ENCODE peak calls at places on chromosomes 13 and 19, in six cellular contexts. P, Y, R, A, L and Z are unnamed samples.
A peak's percentile ranks its signal among the peaks of the same experiment; 100 is the strongest.

GRCh38 chr19:45767410-45767880 is 1.6 kb downstream of the SIX5 start:
- DNase-seq in L (peak; percentile 82), Y (peak; percentile 85), A (peak; percentile 93), R (peak; percentile 84), P (no peak), Z (peak; percentile 82)

GRCh38 chr13:78137404-78138142 is 218.9 kb upstream of the EDNRB start:
- DNase-seq in L (peak; percentile 70), Y (peak; percentile 80), A (peak; percentile 74), R (no peak), P (no peak), Z (no peak)

GRCh38 chr19:55301459-55302331 is 17.9 kb downstream of the BRSK1 start:
- DNase-seq in A (peak; percentile 80), Y (peak; percentile 75), R (peak; percentile 86), P (peak; percentile 86), L (peak; percentile 56), Z (peak; percentile 92)

GRCh38 chr13:30108913-30109237 is 198.5 kb downstream of the KATNAL1 start:
- DNase-seq in A (no peak), P (no peak), R (no peak), L (no peak), Y (no peak), Z (no peak)

GRCh38 chr13:75607447-75607846 is 28.7 kb upstream of the LMO7 start:
- DNase-seq in P (no peak), A (no peak), R (no peak), Y (no peak), L (no peak), Z (no peak)

GRCh38 chr19:10654610-10655456 is 687 bp downstream of the ILF3 start:
- DNase-seq in Y (peak; percentile 23), A (peak; percentile 47), R (peak; percentile 51), P (peak; percentile 72), L (peak; percentile 24), Z (peak; percentile 85)

GRCh38 chr19:34365463-34366401 is 736 bp downstream of the GPI start:
- DNase-seq in R (peak; percentile 48), P (no peak), Y (peak; percentile 37), L (peak; percentile 32), A (peak; percentile 39), Z (no peak)

GRCh38 chr13:62038214-62038613 is 622.6 kb upstream of the PCDH20 start:
- DNase-seq in L (no peak), Y (no peak), R (no peak), P (no peak), A (no peak), Z (no peak)

GRCh38 chr19:58429745-58430144 is 10.2 kb downstream of the ZNF132 start:
- DNase-seq in R (no peak), A (no peak), Y (no peak), L (no peak), P (no peak), Z (no peak)

GRCh38 chr13:75151081-75151643 is 330.8 kb downstream of the TBC1D4 start:
- DNase-seq in R (no peak), A (peak; percentile 55), L (peak; percentile 23), Y (peak; percentile 59), P (no peak), Z (no peak)

GRCh38 chr19:1265611-1266115 is 3.5 kb upstream of the CIRBP start:
- DNase-seq in R (peak; percentile 63), Y (peak; percentile 76), L (peak; percentile 94), P (no peak), A (peak; percentile 64), Z (no peak)

GRCh38 chr19:2602391-2603181 is 99.9 kb downstream of the GNG7 start:
- DNase-seq in L (peak; percentile 100), P (no peak), Y (peak; percentile 98), R (peak; percentile 78), A (peak; percentile 97), Z (no peak)

GRCh38 chr13:61107989-61108388 is 307.7 kb downstream of the PCDH20 start:
- DNase-seq in L (no peak), A (no peak), P (no peak), Y (no peak), R (no peak), Z (no peak)

GRCh38 chr19:55099557-55100506 is 17.6 kb downstream of the PPP1R12C start:
- DNase-seq in A (no peak), P (no peak), L (no peak), Y (no peak), R (peak; percentile 66), Z (no peak)

GRCh38 chr19:12946092-12946845 is 607 bp downstream of the RAD23A start:
- DNase-seq in Y (peak; percentile 74), R (peak; percentile 69), P (peak; percentile 58), L (peak; percentile 80), A (peak; percentile 87), Z (peak; percentile 84)

GRCh38 chr19:43847884-43848283 is 20.8 kb downstream of the ZNF283 start:
- DNase-seq in R (no peak), A (no peak), P (no peak), L (no peak), Y (no peak), Z (no peak)

GRCh38 chr19:3963458-3964255 is 7.2 kb downstream of the DAPK3 start:
- DNase-seq in P (no peak), Y (no peak), L (no peak), A (no peak), R (no peak), Z (no peak)

GRCh38 chr19:56080669-56081401 is 40.3 kb downstream of the ZNF787 start:
- DNase-seq in R (peak; percentile 83), P (peak; percentile 67), L (peak; percentile 82), Y (peak; percentile 81), A (peak; percentile 87), Z (no peak)

GRCh38 chr13:113468461-113469147 is 15.3 kb upstream of the ADPRHL1 start:
- DNase-seq in R (no peak), L (no peak), Y (no peak), P (no peak), A (no peak), Z (no peak)

GRCh38 chr19:1474011-1474764 is 4.8 kb downstream of the C19orf25 start:
- DNase-seq in P (no peak), Y (peak; percentile 42), R (no peak), A (no peak), L (no peak), Z (no peak)

GRCh38 chr13:104163866-104164630 is 1097.8 kb upstream of the SLC10A2 start:
- DNase-seq in L (no peak), P (no peak), A (no peak), Y (no peak), R (no peak), Z (no peak)

GRCh38 chr19:35755550-35756371 is 1.1 kb downstream of the HSPB6 start:
- DNase-seq in L (peak; percentile 76), P (no peak), Y (peak; percentile 85), A (peak; percentile 92), R (peak; percentile 88), Z (no peak)

GRCh38 chr19:55152017-55152416 is 3.0 kb upstream of the TNNT1 start:
- DNase-seq in P (no peak), Y (no peak), L (no peak), R (no peak), A (no peak), Z (no peak)

GRCh38 chr19:45451181-45451849 is 16.5 kb upstream of the FOSB start:
- DNase-seq in A (peak; percentile 72), R (no peak), L (peak; percentile 88), Y (peak; percentile 58), P (no peak), Z (no peak)

GRCh38 chr13:94702181-94703041 is 9.9 kb downstream of the SOX21 start:
- DNase-seq in R (no peak), A (no peak), P (no peak), Y (no peak), L (no peak), Z (no peak)

GRCh38 chr13:29131159-29131558 is 311.0 kb downstream of the MTUS2 start:
- DNase-seq in A (no peak), Y (no peak), L (no peak), R (no peak), P (no peak), Z (no peak)

GRCh38 chr13:113972451-113973217 is 1.2 kb downstream of the C13orf46 start:
- DNase-seq in A (no peak), L (no peak), P (no peak), R (no peak), Y (no peak), Z (no peak)

GRCh38 chr19:35297515-35297848 is 5.5 kb downstream of the MAG start:
- DNase-seq in P (no peak), A (no peak), L (no peak), R (no peak), Y (no peak), Z (no peak)

GRCh38 chr19:41439441-41440222 is at the start of gene DMAC2:
- DNase-seq in L (peak; percentile 97), P (peak; percentile 78), R (peak; percentile 97), A (peak; percentile 98), Y (peak; percentile 97), Z (peak; percentile 90)
- TF ChIP-seq CTCF in L (peak; percentile 32), P (peak; percentile 53), R (no peak), A (peak; percentile 50), Y (peak; percentile 38), Z (peak; percentile 57)

DNA sequence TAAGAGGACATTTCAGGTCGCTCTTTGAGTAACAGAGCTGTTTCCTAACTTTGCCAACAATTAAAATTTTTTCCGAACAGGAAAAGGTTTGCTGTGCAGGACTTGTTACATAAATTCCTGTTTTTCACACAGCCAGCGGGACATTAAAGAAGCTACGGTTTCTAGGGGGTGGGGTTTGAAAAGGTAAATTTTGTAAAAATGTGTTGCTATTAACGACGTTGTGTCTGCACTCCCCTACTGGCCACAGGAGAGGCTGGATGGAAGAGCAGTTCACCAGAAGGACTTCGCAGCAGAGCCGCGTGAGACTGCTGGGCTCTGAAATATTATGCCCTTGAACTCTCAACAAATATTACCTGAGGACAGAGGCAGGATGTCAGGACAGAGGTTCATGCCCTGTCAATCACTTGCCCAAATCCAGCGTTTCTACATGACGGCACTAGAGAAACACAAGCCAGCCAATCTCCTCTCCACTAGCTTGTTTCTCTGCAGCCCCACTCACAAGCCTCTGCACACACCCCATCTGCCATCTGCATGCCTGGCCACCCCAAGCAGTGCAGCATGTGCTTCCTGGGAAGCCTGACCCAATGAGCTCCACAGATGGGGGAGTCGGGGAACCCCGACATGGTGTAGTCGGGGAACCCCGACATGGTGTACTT is 102.0 kb downstream of the FOXO1 start:
- DNase-seq in R (no peak), Y (no peak), L (no peak), A (peak; percentile 49), P (no peak), Z (no peak)
- TF ChIP-seq CTCF in R (no peak), Y (peak; percentile 52), L (no peak), A (peak; percentile 29), P (peak; percentile 16), Z (peak; percentile 38)

GRCh38 chr13:40974460-40975407 is 44.4 kb downstream of the ELF1 start:
- DNase-seq in A (peak; percentile 89), R (no peak), P (no peak), L (peak; percentile 42), Y (peak; percentile 83), Z (no peak)
- TF ChIP-seq CTCF in A (peak; percentile 77), R (no peak), P (peak; percentile 52), L (peak; percentile 43), Y (peak; percentile 68), Z (peak; percentile 66)

DNA sequence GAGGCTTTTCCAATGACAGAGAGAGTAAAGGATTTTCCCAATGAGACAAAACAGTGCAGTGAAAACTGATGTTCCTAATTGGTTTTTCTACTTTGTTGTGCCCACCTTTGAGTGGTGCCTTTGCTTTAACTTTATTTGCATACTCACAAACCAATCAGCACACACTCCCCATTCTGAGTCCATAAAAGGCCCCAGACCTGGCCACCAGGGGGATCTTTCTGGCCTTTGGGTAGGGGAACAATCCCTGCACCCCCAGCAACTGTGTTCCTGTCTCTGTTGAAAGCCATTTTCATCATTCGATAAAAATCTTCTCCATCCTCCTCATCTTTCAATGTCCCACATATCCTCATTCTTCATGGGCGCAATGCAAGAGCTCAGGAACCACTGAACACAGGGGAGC is 252.8 kb downstream of the B3GLCT start:
- DNase-seq in R (no peak), A (no peak), P (no peak), Y (no peak), L (no peak), Z (no peak)
- TF ChIP-seq CTCF in R (no peak), A (no peak), P (no peak), Y (no peak), L (no peak), Z (no peak)